ENCODE peak calls at places on chromosomes 2 and 18, in four cellular contexts. Q, F, D and O are unnamed samples.

GRCh38 chr2:63861220-63861822 is 19.6 kb downstream of the UGP2 start:
- DNase-seq in Q (peak), D (no peak), F (no peak), O (peak)

GRCh38 chr2:240245706-240246105 is 105.2 kb upstream of the OTOS start:
- DNase-seq in D (no peak), F (no peak), Q (no peak), O (no peak)

GRCh38 chr2:18106841-18107240 is 228.4 kb downstream of the KCNS3 start:
- DNase-seq in F (no peak), D (no peak), Q (no peak), O (no peak)

GRCh38 chr2:86333378-86333777 is 4.0 kb downstream of the REEP1 start:
- DNase-seq in F (no peak), D (no peak), Q (no peak), O (no peak)

GRCh38 chr2:191049728-191050639 is 36.0 kb upstream of the STAT1 start:
- DNase-seq in D (no peak), Q (no peak), F (peak), O (no peak)

GRCh38 chr2:211503856-211504255 is 947.5 kb downstream of the CPS1 start:
- DNase-seq in Q (no peak), D (no peak), F (no peak), O (no peak)

GRCh38 chr2:74576830-74577229 is 22.3 kb downstream of the DOK1 start:
- DNase-seq in F (no peak), Q (no peak), D (no peak), O (no peak)

GRCh38 chr2:129719335-129719734 is 260.1 kb upstream of the RAB6C start:
- DNase-seq in Q (no peak), D (no peak), F (no peak), O (no peak)

GRCh38 chr2:237702439-237703397 is 75.3 kb downstream of the LRRFIP1 start:
- DNase-seq in D (no peak), Q (no peak), F (no peak), O (peak)

GRCh38 chr2:149702571-149702970 is 115.0 kb upstream of the MMADHC start:
- DNase-seq in D (no peak), F (no peak), Q (no peak), O (no peak)

GRCh38 chr2:223315813-223316212 is 263.8 kb downstream of the KCNE4 start:
- DNase-seq in D (no peak), F (no peak), Q (no peak), O (no peak)

GRCh38 chr2:158841839-158842238 is 46.7 kb downstream of the DAPL1 start:
- DNase-seq in F (no peak), D (no peak), Q (no peak), O (no peak)

GRCh38 chr18:28960146-28960545 is 783.2 kb upstream of the CDH2 start:
- DNase-seq in F (no peak), D (no peak), Q (no peak), O (no peak)

GRCh38 chr2:75047189-75047812 is 88.9 kb downstream of the POLE4 start:
- DNase-seq in F (no peak), Q (no peak), D (no peak), O (no peak)

GRCh38 chr18:9690418-9691178 is 17.5 kb upstream of the RAB31 start:
- DNase-seq in D (no peak), Q (no peak), F (no peak), O (no peak)

GRCh38 chr2:137689549-137689948 is 274.7 kb upstream of the HNMT start:
- DNase-seq in Q (no peak), F (no peak), D (no peak), O (no peak)

GRCh38 chr2:48279347-48279746 is 250.6 kb upstream of the STON1 start:
- DNase-seq in Q (no peak), D (no peak), F (no peak), O (peak)

GRCh38 chr2:141554810-141555209 is 576.0 kb downstream of the LRP1B start:
- DNase-seq in Q (no peak), F (no peak), D (no peak), O (peak)

GRCh38 chr2:12728221-12728777 is 11.6 kb downstream of the TRIB2 start:
- DNase-seq in D (no peak), Q (no peak), F (peak), O (no peak)

GRCh38 chr2:101474752-101475384 is at the start of gene RFX8:
- DNase-seq in Q (no peak), F (no peak), D (no peak), O (no peak)

GRCh38 chr2:136048886-136049832 is 63.7 kb upstream of the DARS1 start:
- DNase-seq in D (no peak), F (no peak), Q (no peak), O (no peak)

GRCh38 chr2:218858671-218859555 is 692 bp upstream of the WNT6 start:
- DNase-seq in Q (no peak), D (no peak), F (no peak), O (no peak)

GRCh38 chr2:64144057-64145013 is at the start of gene PELI1:
- DNase-seq in Q (peak), D (peak), F (peak), O (peak)

GRCh38 chr2:196902828-196903227 is 23.7 kb downstream of the PGAP1 start:
- DNase-seq in D (no peak), F (no peak), Q (no peak), O (no peak)

GRCh38 chr18:36211612-36212065 is 24.3 kb downstream of the MOCOS start:
- DNase-seq in D (no peak), F (peak), Q (no peak), O (no peak)

GRCh38 chr2:164816900-164817299 is 24.7 kb downstream of the COBLL1 start:
- DNase-seq in F (no peak), D (no peak), Q (no peak), O (no peak)

GRCh38 chr2:239064891-239065290 is 217.0 kb downstream of the TWIST2 start:
- DNase-seq in D (no peak), F (no peak), Q (no peak), O (no peak)

GRCh38 chr2:223046470-223047053 is 5.4 kb upstream of the KCNE4 start:
- DNase-seq in F (no peak), Q (no peak), D (no peak), O (no peak)

GRCh38 chr2:239758325-239758877 is 266.7 kb downstream of the NDUFA10 start:
- DNase-seq in D (no peak), Q (no peak), F (no peak), O (no peak)

GRCh38 chr2:217902281-217903141 is 100.3 kb downstream of the TNS1 start:
- DNase-seq in Q (peak), F (no peak), D (no peak), O (no peak)

GRCh38 chr2:185128331-185128730 is 530.0 kb downstream of the ZNF804A start:
- DNase-seq in F (no peak), Q (no peak), D (no peak), O (no peak)

GRCh38 chr2:185137700-185138099 is 539.4 kb downstream of the ZNF804A start:
- DNase-seq in D (no peak), Q (no peak), F (no peak), O (no peak)

GRCh38 chr2:185130685-185131084 is 532.4 kb downstream of the ZNF804A start:
- DNase-seq in F (no peak), Q (no peak), D (no peak), O (no peak)

GRCh38 chr2:185127412-185127811 is 529.1 kb downstream of the ZNF804A start:
- DNase-seq in D (no peak), Q (no peak), F (no peak), O (no peak)

DNA sequence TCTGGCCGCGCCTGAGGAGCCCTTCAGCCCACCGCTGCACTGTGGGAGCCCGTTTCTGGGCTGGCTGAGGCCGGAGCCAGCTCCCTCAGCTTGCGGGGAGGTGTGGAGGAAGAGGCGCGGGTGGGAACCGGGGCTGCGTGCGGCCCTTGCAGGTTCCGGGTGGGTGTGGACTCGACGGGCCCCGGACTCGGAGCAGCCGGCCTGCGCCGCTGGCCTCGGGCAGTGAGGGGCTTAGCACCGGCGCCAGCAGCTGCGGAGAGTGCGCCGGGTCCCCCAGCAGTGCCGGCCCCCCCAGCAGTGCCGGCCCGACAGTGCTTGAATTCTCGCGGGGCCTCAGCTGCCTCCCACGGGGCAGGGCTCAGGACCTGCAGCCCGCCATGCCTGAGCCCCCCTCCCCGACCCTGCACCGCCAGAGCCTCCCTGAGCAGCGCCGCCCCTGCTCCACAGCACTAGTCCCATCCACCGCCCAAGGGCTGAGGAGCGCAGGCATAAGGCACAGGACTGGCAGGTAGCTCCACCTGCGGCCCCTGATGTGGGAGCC is 534.2 kb downstream of the ZNF804A start:
- DNase-seq in D (no peak), F (no peak), Q (no peak), O (no peak)
- TF ChIP-seq NRF1 in D (no peak), F (no peak), Q (no peak), O (no peak)

GRCh38 chr2:204538179-204539009 is 6.9 kb upstream of the PARD3B start:
- DNase-seq in F (no peak), D (no peak), Q (no peak), O (peak)
- TF ChIP-seq NRF1 in F (no peak), D (no peak), Q (no peak), O (no peak)

DNA sequence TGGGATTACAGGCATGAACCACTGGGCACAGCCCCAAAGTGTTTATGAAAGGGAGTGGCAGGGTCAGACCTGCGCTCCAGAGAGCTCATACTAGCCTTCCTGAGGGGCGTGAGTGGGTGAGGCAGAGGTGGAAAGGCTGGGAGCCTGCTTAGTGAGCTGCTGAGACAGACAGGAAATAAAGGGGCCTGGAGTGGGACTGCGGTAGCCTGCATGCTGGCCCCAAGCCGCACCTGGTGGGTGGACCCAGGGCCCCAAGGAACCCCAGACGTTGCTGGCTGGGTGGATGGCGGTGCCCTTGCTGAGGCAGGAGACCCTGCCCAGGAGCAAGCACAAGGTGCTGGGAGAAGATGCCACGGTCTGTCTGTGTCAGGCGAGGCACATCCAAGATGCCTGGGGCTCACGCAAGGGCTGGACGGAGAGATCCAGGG is 150.9 kb downstream of the GLI2 start:
- DNase-seq in Q (no peak), D (no peak), F (no peak), O (peak)
- TF ChIP-seq NRF1 in Q (no peak), D (no peak), F (no peak), O (no peak)

GRCh38 chr2:206084468-206084869 is 1.5 kb downstream of the INO80D start:
- DNase-seq in F (no peak), D (no peak), Q (peak), O (peak)

GRCh38 chr2:206086683-206087350 is 843 bp upstream of the INO80D start:
- DNase-seq in D (no peak), Q (no peak), F (no peak), O (peak)

GRCh38 chr2:206083602-206084467 is 2.1 kb downstream of the INO80D start:
- DNase-seq in F (peak), Q (no peak), D (peak), O (no peak)

GRCh38 chr2:206085742-206086445 is at the start of gene INO80D:
- DNase-seq in Q (peak), F (peak), D (no peak), O (peak)

GRCh38 chr2:206084870-206085741 is 868 bp downstream of the INO80D start:
- DNase-seq in F (no peak), Q (peak), D (no peak), O (peak)
- TF ChIP-seq NRF1 in F (no peak), Q (no peak), D (no peak), O (no peak)

GRCh38 chr2:77469086-77469485 is 53.1 kb downstream of the LRRTM4 start:
- DNase-seq in F (no peak), D (no peak), Q (no peak), O (no peak)
- TF ChIP-seq NRF1 in F (no peak), D (no peak), Q (no peak), O (no peak)

DNA sequence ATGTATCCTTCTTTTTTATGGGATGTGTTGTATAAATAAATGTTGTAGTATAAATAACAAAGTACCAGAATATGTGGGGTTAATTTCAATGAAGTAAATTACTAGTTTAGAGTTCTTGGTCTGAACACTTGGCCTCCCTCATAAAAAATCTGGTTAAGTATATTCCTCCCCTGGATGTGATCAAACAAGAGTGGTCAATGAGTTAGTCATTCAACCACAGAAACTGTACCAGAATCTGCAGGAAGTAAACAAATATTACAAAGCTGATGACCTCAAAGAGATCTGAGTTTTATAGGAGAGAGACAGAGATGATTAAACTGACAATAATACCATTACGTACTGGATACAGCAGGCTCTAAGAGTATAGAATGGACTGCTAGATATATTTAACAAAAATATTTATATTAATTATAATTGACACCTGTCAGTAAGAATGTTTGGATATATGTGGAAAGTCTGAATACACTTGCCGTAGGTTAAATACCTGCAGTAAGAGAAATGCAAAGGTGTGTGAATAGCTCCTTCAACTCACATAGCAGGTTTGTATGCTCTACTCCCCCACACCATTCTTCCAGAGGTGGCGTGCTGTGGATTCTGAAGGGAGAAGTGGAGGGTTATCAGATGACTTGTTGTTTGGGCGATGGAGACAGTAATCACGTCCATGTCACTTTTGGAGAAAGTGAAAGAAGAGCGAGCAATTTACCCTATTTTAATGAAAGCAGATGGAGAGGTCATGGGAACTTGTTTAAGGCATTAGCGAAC is 108.3 kb upstream of the LRATD1 start:
- DNase-seq in F (no peak), Q (no peak), D (no peak), O (no peak)
- TF ChIP-seq NRF1 in F (no peak), Q (no peak), D (no peak), O (no peak)

GRCh38 chr18:54329787-54330186 is 27.9 kb downstream of the STARD6 start:
- DNase-seq in Q (no peak), F (no peak), D (no peak), O (no peak)

GRCh38 chr18:54323970-54324369 is 33.7 kb downstream of the STARD6 start:
- DNase-seq in Q (no peak), D (no peak), F (no peak), O (no peak)

GRCh38 chr18:54330768-54331548 is 26.7 kb downstream of the STARD6 start:
- DNase-seq in D (no peak), F (no peak), Q (no peak), O (no peak)

GRCh38 chr18:54323561-54323960 is 34.1 kb downstream of the STARD6 start:
- DNase-seq in F (no peak), D (no peak), Q (no peak), O (no peak)

DNA sequence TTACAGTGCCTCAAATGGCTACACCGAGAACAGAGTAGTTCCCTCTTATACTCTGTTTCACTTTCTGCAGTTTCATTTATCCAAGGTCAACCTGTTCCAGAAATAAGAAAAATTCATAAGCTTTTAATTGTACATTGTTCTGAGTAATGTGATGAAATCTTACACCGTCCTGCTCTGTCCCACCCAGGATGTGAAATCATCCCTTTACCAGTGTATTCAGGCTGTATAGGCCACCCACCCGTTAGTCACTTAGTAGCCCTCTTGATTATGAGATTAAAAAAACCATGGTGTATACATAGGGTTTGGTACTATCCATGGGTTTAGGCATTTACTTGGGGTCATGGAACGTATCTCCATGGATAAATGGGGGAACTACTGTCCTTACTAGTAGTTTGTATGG is 29.8 kb downstream of the STARD6 start:
- DNase-seq in Q (no peak), F (no peak), D (no peak), O (no peak)
- TF ChIP-seq NRF1 in Q (no peak), F (no peak), D (no peak), O (no peak)

GRCh38 chr2:227884511-227884947 is 13.1 kb downstream of the DAW1 start:
- DNase-seq in Q (peak), F (no peak), D (peak), O (peak)

GRCh38 chr2:227890495-227891079 is 19.2 kb downstream of the DAW1 start:
- DNase-seq in Q (peak), F (peak), D (no peak), O (peak)

GRCh38 chr2:227889336-227889735 is 17.9 kb downstream of the DAW1 start:
- DNase-seq in D (no peak), F (no peak), Q (no peak), O (no peak)

GRCh38 chr2:227891673-227892072 is 20.2 kb downstream of the DAW1 start:
- DNase-seq in D (no peak), Q (no peak), F (no peak), O (no peak)

GRCh38 chr2:227888289-227888688 is 16.9 kb downstream of the DAW1 start:
- DNase-seq in D (no peak), Q (no peak), F (no peak), O (no peak)
- TF ChIP-seq NRF1 in D (no peak), Q (no peak), F (no peak), O (no peak)

DNA sequence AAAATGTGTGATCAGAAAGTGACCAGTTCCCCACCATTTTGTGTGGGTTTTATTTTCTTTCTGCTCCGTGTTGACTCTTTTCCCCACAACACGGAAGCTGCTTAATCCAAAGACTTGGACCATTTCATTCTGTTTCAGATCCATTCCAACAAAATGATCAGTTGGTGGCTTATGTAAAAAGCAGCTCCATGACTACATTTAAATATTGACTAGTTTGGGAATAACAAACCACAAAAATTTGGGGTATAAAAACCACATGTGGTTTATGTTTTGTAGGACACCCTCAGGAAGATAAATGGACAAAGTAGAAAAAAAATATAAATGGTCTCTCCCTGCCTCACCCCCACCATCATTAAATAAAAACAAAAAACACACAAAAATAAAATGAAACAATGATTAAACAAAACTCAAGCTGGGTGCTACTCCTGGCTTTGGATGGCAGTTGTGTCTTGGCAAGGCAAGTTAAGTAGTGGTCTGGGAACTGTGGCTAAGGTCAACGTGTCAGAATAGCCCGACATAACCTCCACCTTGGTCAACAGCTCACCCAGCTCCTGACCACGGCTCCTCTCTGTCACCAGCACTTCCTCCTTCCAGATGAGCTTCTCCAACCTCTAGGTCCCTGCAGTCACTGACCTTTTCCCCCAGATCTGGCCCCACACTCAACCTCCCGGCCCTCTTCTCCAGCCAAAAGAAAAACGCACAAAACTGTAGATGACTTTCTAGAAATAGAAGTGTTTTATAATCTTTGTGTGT is 12.8 kb upstream of the WIPF1 start:
- DNase-seq in D (no peak), F (no peak), Q (no peak), O (no peak)
- TF ChIP-seq NRF1 in D (no peak), F (no peak), Q (no peak), O (no peak)

GRCh38 chr2:233663911-233664310 is 7.8 kb upstream of the UGT1A9 start:
- DNase-seq in D (no peak), F (no peak), Q (no peak), O (no peak)
- TF ChIP-seq NRF1 in D (no peak), F (no peak), Q (no peak), O (no peak)